ENCODE peak calls at places on chromosomes 7 and 10, in six cellular contexts. One of them, this sample, is unnamed. For H3K4me1, the result is how much of the 10 kb centered on the place peaks cover.

GRCh38 chr7:2014391-2015241 is 218.1 kb downstream of the MAD1L1 start:
- DNase-seq in H1: no peak
- DNase-seq in upper lobe of right lung: peak
- DNase-seq in hepatocyte: no peak
- DNase-seq in HepG2: no peak
- DNase-seq in K562: no peak
- DNase-seq in this sample: no peak

GRCh38 chr10:43287056-43288007 is 20.5 kb upstream of the RASGEF1A start:
- DNase-seq in H1: no peak
- DNase-seq in upper lobe of right lung: peak
- DNase-seq in hepatocyte: no peak
- DNase-seq in HepG2: no peak
- DNase-seq in K562: peak
- DNase-seq in this sample: no peak

GRCh38 chr10:79342811-79343541 is 4.3 kb upstream of the PPIF start:
- DNase-seq in H1: no peak
- DNase-seq in upper lobe of right lung: peak
- DNase-seq in hepatocyte: no peak
- DNase-seq in HepG2: no peak
- DNase-seq in K562: peak
- DNase-seq in this sample: no peak

GRCh38 chr10:6813876-6814275 is 233.8 kb upstream of the PRKCQ start:
- DNase-seq in H1: no peak
- DNase-seq in upper lobe of right lung: no peak
- DNase-seq in hepatocyte: no peak
- DNase-seq in HepG2: no peak
- DNase-seq in K562: no peak
- DNase-seq in this sample: no peak

GRCh38 chr10:3241128-3242057 is 68.8 kb upstream of the PITRM1 start:
- DNase-seq in H1: no peak
- DNase-seq in upper lobe of right lung: no peak
- DNase-seq in hepatocyte: no peak
- DNase-seq in HepG2: no peak
- DNase-seq in K562: no peak
- DNase-seq in this sample: no peak

GRCh38 chr7:28358423-28358868 is 53.9 kb upstream of the CREB5 start:
- DNase-seq in H1: no peak
- DNase-seq in upper lobe of right lung: no peak
- DNase-seq in hepatocyte: no peak
- DNase-seq in HepG2: no peak
- DNase-seq in K562: no peak
- DNase-seq in this sample: no peak

GRCh38 chr10:516766-517165 is 172.7 kb downstream of the DIP2C start:
- DNase-seq in H1: no peak
- DNase-seq in upper lobe of right lung: peak
- DNase-seq in hepatocyte: no peak
- DNase-seq in HepG2: no peak
- DNase-seq in K562: no peak
- DNase-seq in this sample: no peak

GRCh38 chr10:96321822-96322221 is 17.6 kb downstream of the DNTT start:
- DNase-seq in H1: peak
- DNase-seq in upper lobe of right lung: no peak
- DNase-seq in hepatocyte: no peak
- DNase-seq in HepG2: no peak
- DNase-seq in K562: no peak
- DNase-seq in this sample: no peak

GRCh38 chr10:70786799-70787415 is 1.7 kb upstream of the TBATA start:
- DNase-seq in H1: no peak
- DNase-seq in upper lobe of right lung: no peak
- DNase-seq in hepatocyte: no peak
- DNase-seq in HepG2: no peak
- DNase-seq in K562: no peak
- DNase-seq in this sample: no peak

GRCh38 chr10:50554995-50555568 is 68.7 kb downstream of the SGMS1 start:
- DNase-seq in H1: no peak
- DNase-seq in upper lobe of right lung: no peak
- DNase-seq in hepatocyte: no peak
- DNase-seq in HepG2: no peak
- DNase-seq in K562: peak
- DNase-seq in this sample: no peak

GRCh38 chr7:71509381-71509780 is 377.4 kb downstream of the GALNT17 start:
- DNase-seq in H1: no peak
- DNase-seq in upper lobe of right lung: no peak
- DNase-seq in hepatocyte: no peak
- DNase-seq in HepG2: no peak
- DNase-seq in K562: no peak
- DNase-seq in this sample: no peak

GRCh38 chr7:25820432-25821040 is 331.5 kb upstream of the NFE2L3 start:
- DNase-seq in H1: no peak
- DNase-seq in upper lobe of right lung: no peak
- DNase-seq in hepatocyte: peak
- DNase-seq in HepG2: no peak
- DNase-seq in K562: peak
- DNase-seq in this sample: no peak

GRCh38 chr10:43409385-43410109 is 561 bp upstream of the HNRNPF start:
- DNase-seq in H1: no peak
- DNase-seq in upper lobe of right lung: peak
- DNase-seq in hepatocyte: no peak
- DNase-seq in HepG2: no peak
- DNase-seq in K562: no peak
- DNase-seq in this sample: peak

GRCh38 chr10:96334888-96335526 is 23.8 kb downstream of the OPALIN start:
- DNase-seq in H1: peak
- DNase-seq in upper lobe of right lung: no peak
- DNase-seq in hepatocyte: peak
- DNase-seq in HepG2: peak
- DNase-seq in K562: peak
- DNase-seq in this sample: no peak

GRCh38 chr10:50917486-50917885 is 32.1 kb upstream of the A1CF start:
- DNase-seq in H1: no peak
- DNase-seq in upper lobe of right lung: no peak
- DNase-seq in hepatocyte: no peak
- DNase-seq in HepG2: no peak
- DNase-seq in K562: no peak
- DNase-seq in this sample: no peak

GRCh38 chr10:43313901-43314300 is 47.0 kb upstream of the RASGEF1A start:
- DNase-seq in H1: no peak
- DNase-seq in upper lobe of right lung: peak
- DNase-seq in hepatocyte: no peak
- DNase-seq in HepG2: no peak
- DNase-seq in K562: no peak
- DNase-seq in this sample: no peak

GRCh38 chr7:84389242-84389641 is 194.7 kb upstream of the SEMA3A start:
- DNase-seq in H1: no peak
- DNase-seq in upper lobe of right lung: no peak
- DNase-seq in hepatocyte: no peak
- DNase-seq in HepG2: no peak
- DNase-seq in K562: no peak
- DNase-seq in this sample: no peak

GRCh38 chr7:12028508-12028907 is 182.6 kb upstream of the TMEM106B start:
- DNase-seq in H1: no peak
- DNase-seq in upper lobe of right lung: no peak
- DNase-seq in hepatocyte: no peak
- DNase-seq in HepG2: no peak
- DNase-seq in K562: no peak
- DNase-seq in this sample: no peak

GRCh38 chr10:126481181-126481580 is 92.9 kb upstream of the ADAM12 start:
- DNase-seq in H1: no peak
- DNase-seq in upper lobe of right lung: no peak
- DNase-seq in hepatocyte: no peak
- DNase-seq in HepG2: no peak
- DNase-seq in K562: no peak
- DNase-seq in this sample: no peak

GRCh38 chr7:64869912-64870562 is 33.0 kb upstream of the ZNF273 start:
- DNase-seq in H1: peak
- DNase-seq in upper lobe of right lung: peak
- DNase-seq in hepatocyte: no peak
- DNase-seq in HepG2: no peak
- DNase-seq in K562: no peak
- DNase-seq in this sample: no peak

GRCh38 chr7:1928555-1929348 is 258.7 kb downstream of the ELFN1 start:
- DNase-seq in H1: no peak
- DNase-seq in upper lobe of right lung: peak
- DNase-seq in hepatocyte: no peak
- DNase-seq in HepG2: no peak
- DNase-seq in K562: no peak
- DNase-seq in this sample: peak

GRCh38 chr7:93442478-93443224 is 131.9 kb downstream of the CALCR start:
- DNase-seq in H1: peak
- DNase-seq in upper lobe of right lung: no peak
- DNase-seq in hepatocyte: peak
- DNase-seq in HepG2: peak
- DNase-seq in K562: peak
- DNase-seq in this sample: no peak

GRCh38 chr7:95101422-95101821 is 194.0 kb downstream of the PPP1R9A start:
- DNase-seq in H1: no peak
- DNase-seq in upper lobe of right lung: no peak
- DNase-seq in hepatocyte: no peak
- DNase-seq in HepG2: no peak
- DNase-seq in K562: no peak
- DNase-seq in this sample: no peak

GRCh38 chr10:30438016-30438850 is 4.2 kb downstream of the MAP3K8 start:
- DNase-seq in H1: no peak
- DNase-seq in upper lobe of right lung: no peak
- DNase-seq in hepatocyte: no peak
- DNase-seq in HepG2: peak
- DNase-seq in K562: peak
- DNase-seq in this sample: no peak

GRCh38 chr7:94620703-94621118 is 35.2 kb downstream of the SGCE start:
- DNase-seq in H1: no peak
- DNase-seq in upper lobe of right lung: peak
- DNase-seq in hepatocyte: peak
- DNase-seq in HepG2: peak
- DNase-seq in K562: no peak
- DNase-seq in this sample: peak

GRCh38 chr7:152145853-152146466 is 120.5 kb downstream of the GALNT11 start:
- DNase-seq in H1: no peak
- DNase-seq in upper lobe of right lung: no peak
- DNase-seq in hepatocyte: peak
- DNase-seq in HepG2: peak
- DNase-seq in K562: peak
- DNase-seq in this sample: no peak

GRCh38 chr10:131626274-131626673 is 274.5 kb upstream of the PPP2R2D start:
- DNase-seq in H1: no peak
- DNase-seq in upper lobe of right lung: no peak
- DNase-seq in hepatocyte: no peak
- DNase-seq in HepG2: no peak
- DNase-seq in K562: no peak
- DNase-seq in this sample: no peak

GRCh38 chr10:103720328-103720963 is 134.9 kb downstream of the SH3PXD2A start:
- DNase-seq in H1: no peak
- DNase-seq in upper lobe of right lung: no peak
- DNase-seq in hepatocyte: no peak
- DNase-seq in HepG2: no peak
- DNase-seq in K562: no peak
- DNase-seq in this sample: no peak

GRCh38 chr10:13271552-13272163 is 28.2 kb downstream of the PHYH start:
- DNase-seq in H1: peak
- DNase-seq in upper lobe of right lung: peak
- DNase-seq in hepatocyte: peak
- DNase-seq in HepG2: peak
- DNase-seq in K562: peak
- DNase-seq in this sample: peak

GRCh38 chr7:25863727-25864116 is 288.3 kb upstream of the NFE2L3 start:
- DNase-seq in H1: no peak
- DNase-seq in upper lobe of right lung: no peak
- DNase-seq in hepatocyte: no peak
- DNase-seq in HepG2: no peak
- DNase-seq in K562: no peak
- DNase-seq in this sample: no peak

GRCh38 chr10:35372329-35372728 is 36.0 kb downstream of the CCNY start:
- DNase-seq in H1: no peak
- DNase-seq in upper lobe of right lung: no peak
- DNase-seq in hepatocyte: no peak
- DNase-seq in HepG2: no peak
- DNase-seq in K562: no peak
- DNase-seq in this sample: no peak

GRCh38 chr10:44984671-44985101 is 6.1 kb upstream of the DEPP1 start:
- DNase-seq in H1: no peak
- DNase-seq in upper lobe of right lung: no peak
- DNase-seq in hepatocyte: no peak
- DNase-seq in HepG2: no peak
- DNase-seq in K562: no peak
- DNase-seq in this sample: no peak
- H3K4me1 ChIP-seq in H1: under half
- H3K4me1 ChIP-seq in upper lobe of right lung: half or more
- H3K4me1 ChIP-seq in hepatocyte: under half
- H3K4me1 ChIP-seq in HepG2: half or more
- H3K4me1 ChIP-seq in K562: under half
- H3K4me1 ChIP-seq in this sample: under half

DNA sequence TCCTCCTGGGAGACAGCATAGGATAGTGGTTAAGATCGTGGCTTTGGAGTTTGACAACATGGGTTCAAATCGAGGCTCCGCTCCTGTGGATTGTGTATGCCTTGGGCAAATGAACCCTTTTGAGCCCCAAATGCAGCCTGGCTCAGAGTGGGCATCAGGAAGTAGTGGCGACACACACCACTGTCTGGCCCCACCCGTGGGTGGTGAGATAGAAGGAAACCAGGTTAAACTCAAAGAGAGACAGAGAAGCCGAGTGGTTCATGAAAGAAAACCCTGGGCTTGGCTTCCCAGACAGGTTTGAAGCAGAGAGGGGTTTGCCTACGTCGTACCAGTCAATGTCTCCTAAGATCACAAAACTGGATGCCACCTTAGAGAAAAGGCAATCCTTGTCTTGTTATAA is 57.7 kb downstream of the PRTFDC1 start:
- DNase-seq in H1: no peak
- DNase-seq in upper lobe of right lung: no peak
- DNase-seq in hepatocyte: no peak
- DNase-seq in HepG2: no peak
- DNase-seq in K562: no peak
- DNase-seq in this sample: no peak
- H3K27ac ChIP-seq in H1: no peak
- H3K27ac ChIP-seq in upper lobe of right lung: no peak
- H3K27ac ChIP-seq in hepatocyte: no peak
- H3K27ac ChIP-seq in HepG2: no peak
- H3K27ac ChIP-seq in K562: peak
- H3K27ac ChIP-seq in this sample: no peak

GRCh38 chr10:8052970-8053445 is 1.5 kb upstream of the GATA3 start:
- DNase-seq in H1: no peak
- DNase-seq in upper lobe of right lung: no peak
- DNase-seq in hepatocyte: no peak
- DNase-seq in HepG2: no peak
- DNase-seq in K562: no peak
- DNase-seq in this sample: no peak
- TF ChIP-seq CTCF in H1: no peak
- TF ChIP-seq CTCF in upper lobe of right lung: no peak
- TF ChIP-seq CTCF in hepatocyte: no peak
- TF ChIP-seq CTCF in HepG2: no peak
- TF ChIP-seq CTCF in K562: no peak
- TF ChIP-seq CTCF in this sample: peak

DNA sequence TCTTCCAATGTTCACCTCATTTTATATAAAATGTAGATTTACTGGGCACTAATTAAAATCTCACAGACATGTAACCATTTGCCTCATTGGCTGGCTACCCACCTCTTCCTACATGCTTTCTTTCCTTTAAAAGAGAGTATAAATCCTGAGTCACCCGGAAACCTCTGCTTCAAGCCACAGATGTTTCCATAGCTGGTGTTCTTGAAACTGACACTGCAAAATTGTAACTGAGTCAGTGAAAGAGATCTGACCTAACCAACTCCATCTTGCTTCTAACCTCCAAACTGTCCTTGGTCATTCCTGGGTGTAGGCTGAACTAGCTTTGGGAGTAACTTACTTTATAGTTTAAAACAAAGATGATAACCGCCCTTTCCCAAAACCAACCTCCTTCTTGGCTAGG is 33.6 kb downstream of the SVOPL start:
- DNase-seq in H1: no peak
- DNase-seq in upper lobe of right lung: no peak
- DNase-seq in hepatocyte: no peak
- DNase-seq in HepG2: no peak
- DNase-seq in K562: no peak
- DNase-seq in this sample: no peak
- H3K4me1 ChIP-seq in H1: under half
- H3K4me1 ChIP-seq in upper lobe of right lung: under half
- H3K4me1 ChIP-seq in hepatocyte: under half
- H3K4me1 ChIP-seq in HepG2: half or more
- H3K4me1 ChIP-seq in K562: under half
- H3K4me1 ChIP-seq in this sample: under half

This sample was measured in pancreas.